ENCODE peak calls at places on chromosome 22, in four cellular contexts. S is SK-N-SH, N is HepG2, B is K562. R is an unnamed sample.

GRCh38 chr22:29336751-29337490 is 21.4 kb upstream of the RASL10A start:
- DNase-seq in B (no peak), S (no peak), N (no peak), R (no peak)

GRCh38 chr22:24938741-24939341 is 7.7 kb downstream of the LHFPL7 start:
- DNase-seq in N (peak), B (peak), S (peak), R (no peak)

GRCh38 chr22:33659423-33659822 is 260.9 kb downstream of the LARGE1 start:
- DNase-seq in B (no peak), N (no peak), S (no peak), R (no peak)

GRCh38 chr22:27534720-27535125 is 266.8 kb downstream of the MN1 start:
- DNase-seq in B (no peak), N (peak), S (no peak), R (no peak)

GRCh38 chr22:26690654-26691376 is 33.4 kb downstream of the MIAT start:
- DNase-seq in B (no peak), N (no peak), S (no peak), R (no peak)

GRCh38 chr22:26888887-26889286 is 231.5 kb downstream of the MIAT start:
- DNase-seq in S (no peak), N (no peak), B (no peak), R (no peak)

GRCh38 chr22:28299760-28300159 is 379.9 kb downstream of the TTC28 start:
- DNase-seq in S (no peak), B (no peak), N (no peak), R (no peak)

GRCh38 chr22:50250555-50251471 is at the start of gene HDAC10:
- DNase-seq in N (peak), S (peak), B (peak), R (no peak)

GRCh38 chr22:32804036-32804435 is 2.5 kb downstream of the TIMP3 start:
- DNase-seq in N (no peak), B (no peak), S (no peak), R (no peak)

GRCh38 chr22:35174398-35174797 is 82.9 kb upstream of the HMGXB4 start:
- DNase-seq in B (no peak), S (no peak), N (no peak), R (no peak)

GRCh38 chr22:29435236-29435635 is 3.1 kb upstream of the RFPL1 start:
- DNase-seq in N (no peak), S (no peak), B (no peak), R (no peak)

GRCh38 chr22:45758603-45759002 is 87.0 kb downstream of the ATXN10 start:
- DNase-seq in B (no peak), S (no peak), N (no peak), R (no peak)
- TF ChIP-seq ELF1 in B (no peak), S (no peak), N (no peak), R (no peak)

GRCh38 chr22:46070722-46071450 is 79.4 kb upstream of the PPARA start:
- DNase-seq in S (peak), N (no peak), B (no peak), R (no peak)
- TF ChIP-seq ELF1 in S (no peak), N (no peak), B (no peak), R (no peak)

DNA sequence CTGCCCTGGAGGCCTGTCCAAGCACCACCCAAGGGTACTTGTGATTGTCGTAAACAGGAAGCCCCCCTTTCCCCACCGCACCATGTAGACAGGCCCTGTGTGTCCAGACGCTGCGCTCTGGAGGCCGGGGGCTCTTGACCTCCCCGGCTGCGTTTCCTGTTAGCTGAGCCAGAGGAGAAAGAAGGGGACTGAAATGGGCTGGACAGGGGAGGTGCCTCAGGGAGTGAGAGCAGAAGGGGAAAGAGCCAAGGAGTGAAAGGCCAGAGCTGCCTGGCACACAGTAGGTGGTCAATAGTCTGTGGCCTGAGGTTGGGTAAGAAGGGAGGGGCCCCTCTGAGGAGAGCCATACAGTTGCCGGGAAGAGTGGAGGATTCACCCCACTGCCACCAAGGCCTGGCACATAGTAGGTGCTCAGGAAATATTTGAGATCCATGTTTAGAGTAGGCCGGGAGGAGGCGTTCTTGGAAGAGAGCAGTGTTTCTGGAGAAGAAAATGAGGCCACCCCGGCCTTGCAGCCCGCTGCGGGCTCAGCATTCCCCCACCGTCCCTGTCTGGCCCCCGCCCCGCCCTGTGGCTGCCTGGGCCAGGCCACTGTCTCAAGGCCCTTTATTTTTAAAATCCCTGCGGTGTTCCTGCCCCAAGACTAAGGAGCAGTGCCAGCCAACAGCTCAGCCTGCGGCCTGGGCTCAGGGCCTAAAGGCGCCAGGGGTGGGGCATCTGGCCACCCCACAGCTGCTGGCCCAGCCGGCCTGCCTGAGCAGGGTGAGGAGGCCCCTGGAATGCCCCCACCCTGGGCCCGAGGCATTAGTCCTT is 13.6 kb upstream of the CDC42EP1 start:
- DNase-seq in N (peak), B (no peak), S (no peak), R (no peak)
- TF ChIP-seq ELF1 in N (no peak), B (no peak), S (no peak), R (no peak)

GRCh38 chr22:20448630-20449029 is 11.0 kb upstream of the SCARF2 start:
- DNase-seq in N (no peak), B (no peak), S (no peak), R (no peak)
- TF ChIP-seq ELF1 in N (no peak), B (no peak), S (no peak), R (no peak)

DNA sequence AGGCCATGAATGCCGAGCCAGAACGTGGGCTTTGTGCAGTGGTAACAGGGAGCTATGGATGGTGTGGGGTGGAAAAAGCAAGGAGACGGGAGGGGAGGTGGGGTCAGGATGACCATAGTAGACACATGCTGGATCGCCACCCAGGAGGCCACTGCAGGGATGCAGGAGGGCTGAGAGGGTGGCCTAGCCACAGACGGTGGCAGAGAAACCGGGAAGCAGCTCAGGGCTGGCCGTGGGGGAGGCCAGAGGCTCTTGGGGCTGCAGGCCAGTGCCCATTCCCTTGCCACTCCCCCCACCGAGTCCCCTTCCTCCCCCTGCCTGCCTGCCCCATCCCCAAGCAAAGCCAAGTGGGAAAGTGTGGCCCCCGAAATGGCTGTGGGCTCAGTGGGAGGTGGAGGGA is 59.1 kb upstream of the TCF20 start:
- DNase-seq in S (no peak), B (no peak), N (no peak), R (no peak)
- TF ChIP-seq ELF1 in S (no peak), B (no peak), N (no peak), R (no peak)

GRCh38 chr22:43113516-43114251 is 3.1 kb downstream of the BIK start:
- DNase-seq in S (no peak), N (peak), B (no peak), R (no peak)

GRCh38 chr22:43109921-43110443 is 568 bp upstream of the BIK start:
- DNase-seq in S (no peak), B (peak), N (no peak), R (no peak)

GRCh38 chr22:43109511-43109910 is 1.0 kb upstream of the BIK start:
- DNase-seq in N (no peak), S (no peak), B (no peak), R (no peak)

GRCh38 chr22:43110444-43110926 is at the start of gene BIK:
- DNase-seq in S (peak), N (peak), B (peak), R (no peak)

DNA sequence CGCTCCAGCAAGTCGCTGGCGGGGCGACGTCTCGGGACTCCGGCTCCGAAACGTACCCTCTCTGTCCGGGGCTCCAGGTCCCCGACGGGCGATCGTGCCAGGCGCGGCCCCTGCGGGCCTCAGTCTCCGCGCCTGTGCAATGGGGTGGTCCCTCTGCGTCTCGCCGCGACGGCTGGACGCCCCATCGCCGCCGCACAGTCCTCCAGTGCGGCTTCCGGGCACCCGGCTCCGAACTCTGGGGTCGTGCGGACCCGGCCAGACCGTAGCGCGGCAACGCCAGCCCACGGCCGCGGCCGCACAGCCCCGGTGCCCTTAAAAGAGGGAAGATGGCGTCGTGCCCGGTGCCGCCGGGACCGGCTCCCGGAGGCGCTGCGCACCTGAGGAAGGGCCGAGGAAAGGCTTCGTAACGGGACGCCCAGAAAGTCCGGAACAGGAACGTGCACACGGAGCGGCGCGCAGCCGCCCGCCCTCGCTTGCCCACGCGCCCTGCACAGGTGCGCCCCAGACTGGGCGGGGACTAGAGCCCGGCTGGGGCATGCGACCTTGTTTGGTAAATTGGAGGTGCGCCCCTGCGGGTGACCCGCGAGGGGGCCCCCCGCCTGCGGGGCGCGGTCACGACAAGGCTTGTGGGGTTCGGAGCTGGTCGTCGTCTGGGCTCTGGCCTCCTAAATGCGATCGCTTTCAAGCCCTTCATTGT is 525 bp downstream of the BIK start:
- DNase-seq in N (no peak), S (peak), B (no peak), R (no peak)
- TF ChIP-seq ELF1 in N (no peak), S (no peak), B (no peak), R (no peak)

GRCh38 chr22:31609716-31610115 is 52.3 kb downstream of the PISD start:
- DNase-seq in B (no peak), N (no peak), S (no peak), R (no peak)
- TF ChIP-seq ELF1 in B (no peak), N (no peak), S (no peak), R (no peak)

GRCh38 chr22:44085743-44086741 is 61.9 kb downstream of the PARVB start:
- DNase-seq in B (peak), S (peak), N (peak), R (peak)
- TF ChIP-seq ELF1 in B (no peak), S (no peak), N (no peak), R (no peak)

GRCh38 chr22:19503869-19504268 is 20.3 kb downstream of the CLDN5 start:
- DNase-seq in S (no peak), N (no peak), B (peak), R (no peak)
- TF ChIP-seq ELF1 in S (no peak), N (no peak), B (no peak), R (no peak)